ENCODE peak calls at places on chromosome 2, in five cellular contexts. S, W, N, T and J are unnamed samples.

GRCh38 chr2:2573658-2574293 is 242.7 kb upstream of the MYT1L start:
- DNase-seq in N (no peak), W (peak), S (peak), T (no peak), J (no peak)

GRCh38 chr2:37026050-37026449 is 58.1 kb downstream of the HEATR5B start:
- DNase-seq in N (no peak), T (no peak), W (no peak), S (peak), J (peak)

GRCh38 chr2:109139002-109139401 is 10.0 kb downstream of the SH3RF3 start:
- DNase-seq in W (no peak), N (no peak), T (no peak), S (no peak), J (no peak)

GRCh38 chr2:219497495-219498279 is 1.0 kb upstream of the GMPPA start:
- DNase-seq in N (peak), T (peak), W (peak), S (peak), J (peak)

GRCh38 chr2:227939271-227940027 is 68.0 kb downstream of the DAW1 start:
- DNase-seq in T (no peak), S (peak), W (no peak), N (no peak), J (peak)

GRCh38 chr2:56456791-56457190 is 273.0 kb downstream of the CCDC85A start:
- DNase-seq in S (no peak), N (no peak), T (no peak), W (no peak), J (no peak)

GRCh38 chr2:16031055-16031847 is 90.9 kb downstream of the MYCN start:
- DNase-seq in W (no peak), T (no peak), S (no peak), N (no peak), J (no peak)

GRCh38 chr2:39390126-39390692 is 46.9 kb downstream of the MAP4K3 start:
- DNase-seq in N (no peak), S (no peak), T (no peak), W (no peak), J (no peak)

GRCh38 chr2:48248251-48248933 is 281.6 kb upstream of the STON1 start:
- DNase-seq in N (no peak), S (peak), W (no peak), T (no peak), J (peak)

GRCh38 chr2:74424139-74424992 is 2.8 kb downstream of the WDR54 start:
- DNase-seq in T (no peak), N (no peak), W (peak), S (no peak), J (no peak)

GRCh38 chr2:237677951-237678481 is 50.6 kb downstream of the LRRFIP1 start:
- DNase-seq in T (no peak), S (peak), W (peak), N (no peak), J (no peak)

GRCh38 chr2:150472122-150472899 is 15.2 kb downstream of the RND3 start:
- DNase-seq in S (no peak), T (no peak), W (no peak), N (peak), J (no peak)

GRCh38 chr2:106158871-106159270 is 35.2 kb downstream of the UXS1 start:
- DNase-seq in T (no peak), S (no peak), W (no peak), N (no peak), J (no peak)

GRCh38 chr2:186972281-186972970 is 123.5 kb upstream of the ZSWIM2 start:
- DNase-seq in T (no peak), S (no peak), W (no peak), N (no peak), J (no peak)

GRCh38 chr2:67560818-67561221 is 163.7 kb downstream of the ETAA1 start:
- DNase-seq in T (no peak), W (no peak), N (no peak), S (no peak), J (no peak)

GRCh38 chr2:222076978-222077690 is 221.7 kb downstream of the PAX3 start:
- DNase-seq in S (no peak), T (no peak), N (no peak), W (no peak), J (no peak)

GRCh38 chr2:7437122-7437521 is 519.9 kb downstream of the RNF144A start:
- DNase-seq in S (no peak), T (no peak), W (no peak), N (no peak), J (no peak)

GRCh38 chr2:11179196-11179595 is 23.9 kb downstream of the SLC66A3 start:
- DNase-seq in N (no peak), S (no peak), W (no peak), T (no peak), J (no peak)

GRCh38 chr2:98436734-98437133 is 7.9 kb upstream of the INPP4A start:
- DNase-seq in N (no peak), W (no peak), T (no peak), S (no peak), J (peak)

GRCh38 chr2:162766092-162766491 is 72.5 kb downstream of the KCNH7 start:
- DNase-seq in S (no peak), T (no peak), N (no peak), W (no peak), J (no peak)

GRCh38 chr2:60445684-60446184 is 107.7 kb downstream of the BCL11A start:
- DNase-seq in N (no peak), S (no peak), W (no peak), T (no peak), J (no peak)

GRCh38 chr2:230877737-230878598 is 13.2 kb downstream of the ITM2C start:
- DNase-seq in T (peak), W (peak), N (peak), S (no peak), J (no peak)

GRCh38 chr2:215886026-215886425 is 127.3 kb downstream of the MREG start:
- DNase-seq in W (no peak), N (no peak), S (no peak), T (no peak), J (no peak)

DNA sequence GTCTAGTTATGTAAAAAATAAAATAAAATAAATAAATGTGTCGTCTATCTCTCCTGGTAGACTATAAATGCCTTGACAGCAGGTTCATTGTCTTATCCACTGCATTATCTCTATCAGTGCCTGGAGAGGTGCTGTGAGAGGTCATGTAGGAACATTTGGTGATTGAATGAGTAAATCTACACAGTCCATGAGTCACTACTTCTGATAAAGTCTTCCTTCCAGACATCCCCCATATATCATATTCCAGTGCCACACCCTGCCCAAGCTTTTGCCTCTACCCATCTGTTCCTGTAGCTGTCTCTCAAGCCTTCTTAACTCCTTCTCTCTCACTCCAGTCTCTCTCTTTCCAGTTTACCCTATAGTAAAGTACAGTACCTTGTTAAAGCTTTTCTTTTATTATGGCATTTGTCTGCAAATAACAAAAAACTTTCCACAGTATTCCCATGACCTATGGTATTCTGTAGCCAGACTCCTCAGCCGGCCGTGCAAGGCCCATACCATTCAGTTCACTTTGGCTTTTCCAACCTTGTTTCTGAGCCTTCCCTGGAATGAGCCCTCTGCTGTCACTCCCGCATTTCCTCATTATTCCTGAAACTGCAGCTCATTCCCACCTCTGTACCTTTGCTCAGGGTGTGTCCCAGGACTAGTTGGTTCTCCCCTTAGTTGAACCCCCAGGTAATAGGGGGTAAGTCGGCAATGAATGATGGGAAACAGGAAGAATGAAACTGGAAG is 37.5 kb downstream of the ANXA4 start:
- DNase-seq in W (no peak), S (peak), T (no peak), N (peak), J (no peak)
- TF ChIP-seq POLR2AphosphoS5 in W (no peak), S (no peak), T (no peak), N (no peak), J (no peak)

DNA sequence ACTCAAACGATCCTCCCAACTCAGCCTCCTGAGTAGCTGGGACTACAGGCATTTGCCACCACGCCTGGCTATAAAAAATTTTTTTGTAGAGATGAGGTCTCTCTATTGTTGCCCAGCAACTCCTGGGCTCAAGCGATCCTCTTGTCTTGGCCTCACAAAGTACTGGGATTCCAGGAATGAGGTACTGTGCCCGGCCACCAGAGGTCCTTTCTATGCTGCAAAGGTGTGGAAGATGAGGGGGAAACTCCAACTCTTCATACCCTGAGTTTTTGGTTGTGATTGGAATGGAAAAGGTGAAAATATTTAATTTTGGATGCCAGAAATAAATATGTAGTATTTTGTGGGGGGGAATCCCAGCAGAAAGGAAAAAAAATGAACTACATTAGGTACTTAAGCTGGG is 36.0 kb downstream of the MRPL33 start:
- DNase-seq in N (peak), W (no peak), S (peak), T (no peak), J (peak)
- TF ChIP-seq POLR2AphosphoS5 in N (no peak), W (no peak), S (no peak), T (no peak), J (no peak)

GRCh38 chr2:30300456-30301221 is 69.3 kb downstream of the LBH start:
- DNase-seq in S (no peak), W (no peak), T (no peak), N (no peak), J (peak)
- TF ChIP-seq POLR2AphosphoS5 in S (no peak), W (no peak), T (peak), N (peak), J (no peak)

DNA sequence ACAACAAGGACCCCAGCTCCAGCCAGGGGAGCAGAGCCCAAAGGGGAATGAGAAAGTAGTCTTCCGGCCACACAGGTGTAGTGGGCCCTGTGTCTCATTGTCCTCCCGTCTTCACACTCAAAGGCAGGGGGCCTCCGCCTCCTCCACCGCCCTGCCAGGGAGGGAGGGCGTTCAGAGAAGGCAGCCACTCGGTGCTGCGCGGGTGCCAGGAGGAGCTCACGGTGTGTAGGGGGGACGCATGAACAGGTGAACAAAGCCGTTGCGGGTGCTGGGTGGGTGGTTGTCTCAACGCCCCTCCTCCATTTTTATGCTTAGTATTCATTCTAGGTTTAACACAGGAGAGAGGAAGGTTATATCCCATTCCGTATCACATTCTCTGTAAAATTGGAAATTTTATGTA is 36.7 kb downstream of the SH3BP4 start:
- DNase-seq in T (no peak), W (no peak), S (no peak), N (no peak), J (no peak)
- TF ChIP-seq POLR2AphosphoS5 in T (no peak), W (no peak), S (no peak), N (no peak), J (no peak)

GRCh38 chr2:20635698-20636584 is 15.0 kb downstream of the HS1BP3 start:
- DNase-seq in N (peak), W (peak), S (peak), T (peak), J (peak)
- TF ChIP-seq POLR2AphosphoS5 in N (peak), W (peak), S (no peak), T (peak), J (no peak)

DNA sequence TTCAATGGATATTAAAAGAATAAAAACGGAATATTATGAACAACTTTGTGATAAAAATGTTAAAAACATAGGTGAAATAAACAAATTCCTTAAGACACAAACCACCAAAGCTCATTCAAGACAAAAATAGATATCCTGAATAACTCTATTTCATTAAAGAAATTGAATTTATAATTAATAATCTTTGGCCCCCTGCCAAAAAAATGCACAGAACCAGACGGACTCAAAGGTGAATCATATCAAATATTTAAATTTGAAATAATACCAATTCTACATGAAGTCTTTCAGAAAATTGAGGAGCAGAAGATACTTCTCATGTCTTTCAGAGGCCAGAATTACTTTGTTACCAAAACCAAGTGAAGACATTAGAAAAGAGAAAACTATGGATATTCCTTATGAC is 128.3 kb upstream of the KLHL29 start:
- DNase-seq in N (no peak), W (no peak), T (no peak), S (no peak), J (no peak)
- TF ChIP-seq POLR2AphosphoS5 in N (no peak), W (no peak), T (no peak), S (no peak), J (no peak)

GRCh38 chr2:189538402-189538801 is 42.2 kb downstream of the SLC40A1 start:
- DNase-seq in S (no peak), N (no peak), T (no peak), W (no peak), J (no peak)
- TF ChIP-seq POLR2AphosphoS5 in S (no peak), N (no peak), T (no peak), W (no peak), J (no peak)

GRCh38 chr2:135124924-135125886 is 73.1 kb downstream of the RAB3GAP1 start:
- DNase-seq in S (no peak), N (no peak), W (no peak), T (no peak), J (no peak)
- TF ChIP-seq POLR2AphosphoS5 in S (no peak), N (no peak), W (no peak), T (no peak), J (no peak)

GRCh38 chr2:146982393-146982846 is 862.4 kb upstream of the ACVR2A start:
- DNase-seq in T (no peak), W (no peak), S (no peak), N (peak), J (no peak)
- TF ChIP-seq POLR2AphosphoS5 in T (peak), W (no peak), S (no peak), N (no peak), J (no peak)